ENCODE peak calls at places on chromosomes 16 and 17, in nine cellular contexts. N, I, L, X, O, S, C, V and H are unnamed samples.

GRCh38 chr16:24977673-24978065 is 37.5 kb downstream of the ARHGAP17 start:
- DNase-seq in N (peak), I (peak), L (no peak), X (no peak), O (no peak), S (no peak), C (no peak), V (no peak), H (no peak)

GRCh38 chr17:12592941-12593340 is 72.7 kb upstream of the MYOCD start:
- DNase-seq in N (no peak), I (no peak), L (no peak), X (no peak), O (no peak), S (no peak), C (no peak), V (no peak), H (no peak)

GRCh38 chr17:7439462-7440112 is at the start of gene FGF11:
- DNase-seq in N (no peak), I (no peak), L (peak), X (peak), O (no peak), S (no peak), C (no peak), V (no peak), H (peak)

GRCh38 chr16:1678500-1679098 is 520 bp downstream of the JPT2 start:
- DNase-seq in N (peak), I (peak), L (no peak), X (peak), O (peak), S (peak), C (no peak), V (peak), H (no peak)

GRCh38 chr17:39861235-39861634 is 2.9 kb downstream of the IKZF3 start:
- DNase-seq in N (no peak), I (no peak), L (no peak), X (no peak), O (no peak), S (no peak), C (no peak), V (no peak), H (no peak)

GRCh38 chr16:29849505-29849904 is 13.5 kb downstream of the CDIPT start:
- DNase-seq in N (no peak), I (no peak), L (no peak), X (peak), O (no peak), S (no peak), C (no peak), V (no peak), H (no peak)

GRCh38 chr16:85259115-85259830 is 147.0 kb upstream of the CIBAR2 start:
- DNase-seq in N (no peak), I (no peak), L (no peak), X (no peak), O (no peak), S (no peak), C (no peak), V (no peak), H (no peak)

GRCh38 chr17:51356084-51356410 is 95.7 kb downstream of the UTP18 start:
- DNase-seq in N (no peak), I (no peak), L (no peak), X (no peak), O (no peak), S (no peak), C (no peak), V (no peak), H (no peak)

GRCh38 chr16:84603115-84603816 is 14.6 kb downstream of the COTL1 start:
- DNase-seq in N (peak), I (peak), L (peak), X (no peak), O (peak), S (peak), C (peak), V (no peak), H (no peak)

GRCh38 chr17:45429338-45430005 is 3.2 kb downstream of the ARHGAP27 start:
- DNase-seq in N (no peak), I (no peak), L (peak), X (peak), O (no peak), S (no peak), C (no peak), V (no peak), H (peak)

GRCh38 chr17:9538626-9539025 is 37.0 kb downstream of the STX8 start:
- DNase-seq in N (no peak), I (no peak), L (no peak), X (peak), O (no peak), S (no peak), C (no peak), V (no peak), H (no peak)

GRCh38 chr16:70695351-70696070 is 9.7 kb upstream of the MTSS2 start:
- DNase-seq in N (no peak), I (peak), L (no peak), X (peak), O (peak), S (no peak), C (peak), V (no peak), H (peak)

GRCh38 chr16:16027728-16028310 is 78.4 kb downstream of the ABCC1 start:
- DNase-seq in N (no peak), I (no peak), L (no peak), X (peak), O (no peak), S (no peak), C (no peak), V (no peak), H (no peak)

GRCh38 chr17:78374631-78375274 is 3.7 kb upstream of the PGS1 start:
- DNase-seq in N (peak), I (peak), L (peak), X (peak), O (peak), S (no peak), C (no peak), V (no peak), H (no peak)

GRCh38 chr16:82990155-82990554 is 363.4 kb downstream of the CDH13 start:
- DNase-seq in N (peak), I (peak), L (no peak), X (no peak), O (no peak), S (no peak), C (no peak), V (no peak), H (no peak)

GRCh38 chr17:77131919-77132318 is 8.8 kb upstream of the SEC14L1 start:
- DNase-seq in N (peak), I (peak), L (no peak), X (no peak), O (peak), S (no peak), C (no peak), V (no peak), H (no peak)

GRCh38 chr17:37361543-37361942 is 14.2 kb upstream of the C17orf78 start:
- DNase-seq in N (no peak), I (no peak), L (no peak), X (no peak), O (no peak), S (no peak), C (no peak), V (no peak), H (no peak)

GRCh38 chr17:20315821-20316220 is 151.5 kb downstream of the LGALS9B start:
- DNase-seq in N (no peak), I (no peak), L (no peak), X (no peak), O (no peak), S (no peak), C (no peak), V (no peak), H (no peak)

GRCh38 chr16:73326770-73327470 is 279.0 kb upstream of the ZFHX3 start:
- DNase-seq in N (no peak), I (no peak), L (no peak), X (no peak), O (no peak), S (no peak), C (no peak), V (no peak), H (no peak)

GRCh38 chr17:3683054-3683511 is 12.9 kb downstream of the P2RX5 start:
- DNase-seq in N (no peak), I (peak), L (no peak), X (peak), O (peak), S (no peak), C (no peak), V (peak), H (no peak)

GRCh38 chr17:27402943-27403342 is 53.3 kb upstream of the KSR1 start:
- DNase-seq in N (no peak), I (no peak), L (no peak), X (no peak), O (no peak), S (no peak), C (no peak), V (no peak), H (no peak)

GRCh38 chr17:49197346-49197998 is 12.9 kb downstream of the GNGT2 start:
- DNase-seq in N (no peak), I (peak), L (no peak), X (no peak), O (no peak), S (no peak), C (no peak), V (no peak), H (peak)

GRCh38 chr17:17156107-17156506 is 50.0 kb downstream of the PLD6 start:
- DNase-seq in N (peak), I (peak), L (peak), X (no peak), O (no peak), S (peak), C (no peak), V (no peak), H (no peak)

GRCh38 chr17:16987830-16988601 is 16.1 kb upstream of the TNFRSF13B start:
- DNase-seq in N (peak), I (peak), L (peak), X (peak), O (peak), S (peak), C (no peak), V (peak), H (peak)

GRCh38 chr16:8924214-8924613 is 39.5 kb downstream of the USP7 start:
- DNase-seq in N (no peak), I (no peak), L (no peak), X (no peak), O (peak), S (no peak), C (no peak), V (no peak), H (no peak)

GRCh38 chr17:73560661-73561060 is 83.6 kb downstream of the SDK2 start:
- DNase-seq in N (no peak), I (no peak), L (peak), X (peak), O (no peak), S (no peak), C (no peak), V (no peak), H (no peak)

GRCh38 chr17:69516911-69517310 is 102.4 kb downstream of the MAP2K6 start:
- DNase-seq in N (no peak), I (peak), L (no peak), X (no peak), O (no peak), S (no peak), C (no peak), V (no peak), H (no peak)

GRCh38 chr17:80871341-80871740 is 120.3 kb upstream of the CHMP6 start:
- DNase-seq in N (no peak), I (no peak), L (peak), X (no peak), O (no peak), S (no peak), C (no peak), V (no peak), H (no peak)

GRCh38 chr17:32124985-32125847 is 17.1 kb upstream of the RHOT1 start:
- DNase-seq in N (no peak), I (no peak), L (no peak), X (no peak), O (no peak), S (no peak), C (no peak), V (no peak), H (no peak)

GRCh38 chr16:9665851-9666271 is 516.4 kb downstream of the GRIN2A start:
- DNase-seq in N (no peak), I (no peak), L (no peak), X (no peak), O (no peak), S (no peak), C (no peak), V (no peak), H (no peak)

GRCh38 chr16:20807822-20808207 is 1.5 kb downstream of the REXO5 start:
- DNase-seq in N (no peak), I (no peak), L (no peak), X (no peak), O (no peak), S (no peak), C (no peak), V (no peak), H (no peak)

GRCh38 chr17:57124053-57124452 is 39.0 kb downstream of the AKAP1 start:
- DNase-seq in N (no peak), I (no peak), L (no peak), X (no peak), O (no peak), S (no peak), C (no peak), V (no peak), H (no peak)

GRCh38 chr17:66727634-66728570 is 107.0 kb upstream of the CACNG5 start:
- DNase-seq in N (peak), I (peak), L (no peak), X (peak), O (peak), S (no peak), C (peak), V (no peak), H (peak)